ENCODE peak calls at places on chromosomes 1 and 21, in four cellular contexts. B is upper lobe of left lung, A is bronchial epithelial cell, G is astrocyte of the cerebellum. U is an unnamed sample.
A peak's percentile ranks its signal among the peaks of the same experiment; 100 is the strongest.

GRCh38 chr1:224292419-224292818 is 37.6 kb downstream of the NVL start:
- DNase-seq in G (no peak), A (peak; percentile 23), B (no peak), U (no peak)

GRCh38 chr1:40477680-40478057 is 579 bp downstream of the ZFP69 start:
- DNase-seq in B (no peak), A (no peak), G (no peak), U (no peak)

GRCh38 chr1:198118136-198118535 is 38.7 kb upstream of the NEK7 start:
- DNase-seq in A (peak; percentile 85), G (peak; percentile 72), B (no peak), U (no peak)

GRCh38 chr1:148160421-148161251 is 8.6 kb upstream of the NBPF11 start:
- DNase-seq in B (peak; percentile 66), A (no peak), G (no peak), U (no peak)

GRCh38 chr21:46005481-46005881 is 23.9 kb downstream of the COL6A1 start:
- DNase-seq in G (no peak), B (no peak), A (no peak), U (no peak)

GRCh38 chr1:166164995-166165660 is 1.7 kb downstream of the FAM78B start:
- DNase-seq in A (no peak), G (no peak), B (peak; percentile 88), U (peak; percentile 65)

GRCh38 chr1:78277253-78277652 is 213.5 kb upstream of the PTGFR start:
- DNase-seq in B (no peak), A (peak; percentile 42), G (peak; percentile 42), U (no peak)

GRCh38 chr1:174976436-174977107 is 23.2 kb upstream of the CACYBP start:
- DNase-seq in G (no peak), A (peak; percentile 78), B (no peak), U (no peak)

GRCh38 chr1:33176362-33176850 is 5.4 kb downstream of the TRIM62 start:
- DNase-seq in G (no peak), A (no peak), B (peak; percentile 20), U (no peak)

GRCh38 chr1:240352769-240353168 is 259.2 kb downstream of the GREM2 start:
- DNase-seq in A (peak; percentile 43), G (no peak), B (no peak), U (no peak)

GRCh38 chr21:32334980-32335471 is 36.4 kb downstream of the MRAP start:
- DNase-seq in G (no peak), B (no peak), A (no peak), U (no peak)

GRCh38 chr1:118300808-118301207 is 115.8 kb upstream of the SPAG17 start:
- DNase-seq in B (no peak), G (no peak), A (no peak), U (no peak)

GRCh38 chr1:208432346-208432745 is 188.2 kb upstream of the PLXNA2 start:
- DNase-seq in G (no peak), A (no peak), B (no peak), U (no peak)

GRCh38 chr1:113904674-113905434 is at the start of the genes AP4B1 and DCLRE1B:
- DNase-seq in G (peak; percentile 100), B (peak; percentile 98), A (peak; percentile 98), U (peak; percentile 100)

GRCh38 chr1:56837244-56837926 is 17.2 kb upstream of the C8A start:
- DNase-seq in B (no peak), G (no peak), A (no peak), U (no peak)

GRCh38 chr1:119040906-119041305 is 52.8 kb upstream of the TBX15 start:
- DNase-seq in A (no peak), B (no peak), G (no peak), U (no peak)

GRCh38 chr1:26020390-26020789 is 1.2 kb upstream of the EXTL1 start:
- DNase-seq in B (no peak), A (no peak), G (no peak), U (no peak)

GRCh38 chr1:23249785-23250184 is 32.5 kb upstream of the HTR1D start:
- DNase-seq in G (no peak), B (no peak), A (no peak), U (no peak)

GRCh38 chr1:19208710-19209438 is 1.2 kb downstream of the UBR4 start:
- DNase-seq in A (peak; percentile 39), B (no peak), G (no peak), U (no peak)

GRCh38 chr1:173268786-173269277 is 61.7 kb upstream of the TNFSF4 start:
- DNase-seq in A (no peak), B (no peak), G (no peak), U (no peak)

GRCh38 chr1:3245768-3246167 is 176.8 kb downstream of the PRDM16 start:
- DNase-seq in A (no peak), G (no peak), B (no peak), U (no peak)

GRCh38 chr1:7483634-7484383 is 287.3 kb upstream of the VAMP3 start:
- DNase-seq in A (no peak), B (peak; percentile 47), G (no peak), U (no peak)

GRCh38 chr21:29371464-29371863 is 72.7 kb downstream of the BACH1 start:
- DNase-seq in A (peak; percentile 32), B (no peak), G (no peak), U (no peak)

GRCh38 chr1:11979453-11979817 is 809 bp upstream of the MFN2 start:
- DNase-seq in G (no peak), A (no peak), B (no peak), U (no peak)

GRCh38 chr1:24983006-24983680 is 53.1 kb upstream of the RUNX3 start:
- DNase-seq in A (no peak), B (no peak), G (no peak), U (no peak)

GRCh38 chr1:199221371-199222150 is 582.7 kb downstream of the PTPRC start:
- DNase-seq in B (no peak), G (no peak), A (no peak), U (no peak)

DNA sequence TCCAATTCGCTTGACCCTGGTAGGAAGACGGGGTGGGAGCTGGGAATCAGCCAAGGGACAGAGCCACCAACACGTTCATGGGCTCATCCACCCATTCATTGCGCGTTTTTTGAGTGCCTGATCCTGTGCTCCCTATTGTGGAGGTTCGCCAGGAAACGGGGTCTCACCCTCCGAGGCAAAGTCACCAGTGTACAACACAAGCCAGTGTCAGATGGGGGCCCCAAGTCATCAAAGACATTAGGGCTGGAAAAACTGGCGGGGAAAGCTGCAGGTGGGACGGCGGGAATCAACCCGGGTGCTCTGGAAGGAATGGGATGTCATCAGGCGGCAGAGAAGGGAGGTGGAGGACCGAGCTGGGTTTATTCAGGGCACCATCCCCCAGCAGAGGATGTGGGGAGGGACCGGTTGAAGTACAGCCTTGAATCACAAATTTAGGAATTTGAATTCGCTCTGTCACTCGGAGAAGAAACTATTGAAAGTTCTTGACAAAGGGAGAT is 667 bp upstream of the NID1 start:
- DNase-seq in A (no peak), B (no peak), G (no peak), U (no peak)
- H3K4me3 ChIP-seq in A (peak overlapping the region; percentile 31), B (peak overlapping the region; percentile 75), G (peak overlapping the region; percentile 83), U (peak overlapping the region; percentile 84)

DNA sequence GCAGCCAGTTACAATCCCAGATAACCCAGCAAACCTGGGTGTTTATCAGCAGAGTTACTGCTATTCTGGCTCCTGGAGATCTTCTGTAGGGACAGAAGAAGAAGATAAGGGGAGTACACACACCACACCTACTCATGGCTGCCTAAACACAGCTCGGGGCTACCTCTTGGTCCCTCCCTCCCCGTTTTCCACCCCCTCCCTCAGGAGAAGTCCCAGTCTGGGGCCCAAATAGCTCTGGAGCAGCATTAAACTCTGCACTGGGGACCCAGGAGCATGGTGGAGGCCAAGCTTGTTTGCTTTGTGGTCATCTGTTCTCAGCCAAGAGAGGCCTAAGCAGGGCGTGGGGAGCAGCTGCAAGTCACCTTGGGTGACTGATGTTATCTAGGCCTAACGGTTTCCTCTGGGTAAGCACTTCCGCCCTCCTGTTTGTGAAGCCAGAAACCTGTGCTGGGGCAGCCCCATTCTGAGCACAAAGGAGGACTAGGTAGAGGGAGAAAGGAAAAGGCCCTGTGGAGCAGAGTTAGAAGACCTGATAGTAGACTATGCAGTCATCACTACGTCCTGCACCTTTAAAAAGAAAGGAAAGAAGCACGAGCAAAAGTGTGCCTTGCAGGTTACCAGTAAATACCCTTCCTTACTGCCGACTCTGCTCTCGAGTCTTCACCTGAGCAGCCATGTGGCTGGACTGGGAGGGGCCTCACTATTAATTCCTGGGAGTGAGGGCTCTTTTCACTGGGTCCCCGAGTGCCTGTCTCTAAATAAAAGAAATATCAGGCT is 2.0 kb upstream of the RCSD1 start:
- DNase-seq in B (no peak), G (no peak), A (no peak), U (peak; percentile 79)
- H3K4me3 ChIP-seq in B (no peak overlapping the region), G (no peak overlapping the region), A (no peak overlapping the region), U (peak overlapping the region; percentile 41)

GRCh38 chr1:168834225-168834872 is 105.3 kb upstream of the DPT start:
- DNase-seq in G (no peak), A (peak; percentile 61), B (no peak), U (no peak)
- H3K4me3 ChIP-seq in G (no peak overlapping the region), A (no peak overlapping the region), B (no peak overlapping the region), U (no peak overlapping the region)

GRCh38 chr1:66334311-66334710 is 199.6 kb upstream of the SGIP1 start:
- DNase-seq in A (no peak), B (no peak), G (no peak), U (no peak)

GRCh38 chr1:66335859-66336640 is 197.9 kb upstream of the SGIP1 start:
- DNase-seq in B (no peak), G (no peak), A (no peak), U (peak; percentile 86)

GRCh38 chr1:66335125-66335524 is 198.8 kb upstream of the SGIP1 start:
- DNase-seq in A (no peak), B (no peak), G (no peak), U (no peak)

GRCh38 chr1:66337249-66337648 is 196.7 kb upstream of the SGIP1 start:
- DNase-seq in G (no peak), B (no peak), A (no peak), U (no peak)

DNA sequence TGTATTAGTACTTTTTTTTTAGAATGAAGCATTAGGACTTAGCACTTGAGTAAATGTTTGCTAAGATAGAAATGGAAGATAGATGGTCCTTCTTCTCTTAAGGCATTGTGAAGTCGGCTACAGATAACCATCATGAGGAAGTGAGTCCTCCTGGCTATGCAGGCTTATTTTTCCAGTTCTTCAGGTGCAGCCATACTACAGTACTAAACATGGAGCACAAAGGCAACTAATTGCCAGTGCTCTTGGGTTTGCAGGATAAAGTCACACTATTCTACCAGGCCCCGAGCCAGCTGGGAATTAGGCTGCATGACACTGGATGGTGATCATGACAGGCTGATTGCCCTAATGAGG is 197.3 kb upstream of the SGIP1 start:
- DNase-seq in A (no peak), B (no peak), G (no peak), U (no peak)
- H3K4me3 ChIP-seq in A (no peak overlapping the region), B (no peak overlapping the region), G (no peak overlapping the region), U (peak overlapping the region; percentile 89)

U was measured in GM06990.